ENCODE peak calls at places on chromosomes 4 and X, in ten cellular contexts. One of them, this sample, is unnamed.

GRCh38 chr4:40264497-40264896 is 67.7 kb downstream of the RHOH start:
- DNase-seq in activated CD8-positive, alpha-beta memory T cell treated with anti-CD3 and anti-CD28 coated beads, Interleukin-2, amount 50 U/mL, for 4 hours: no peak
- DNase-seq in NCI-H2029: no peak
- DNase-seq in activated CD8-positive, alpha-beta T cell treated with anti-CD3 and anti-CD28 coated beads for 36 hours: no peak
- DNase-seq in dermis microvascular lymphatic vessel endothelial cell: no peak
- DNase-seq in astrocyte: peak
- DNase-seq in upper lobe of right lung: no peak
- DNase-seq in omental fat pad: no peak
- DNase-seq in T47D: no peak
- DNase-seq in stimulated activated CD8-positive, alpha-beta memory T cell treated with anti-CD3 and anti-CD28 coated beads, Interleukin-2, amount 100 ng/mL, for 48 hours: no peak
- DNase-seq in this sample: no peak

GRCh38 chr4:119139316-119139715 is 3.7 kb downstream of the MYOZ2 start:
- DNase-seq in upper lobe of right lung: no peak
- DNase-seq in omental fat pad: no peak
- DNase-seq in astrocyte: peak
- DNase-seq in T47D: no peak
- DNase-seq in dermis microvascular lymphatic vessel endothelial cell: no peak
- DNase-seq in stimulated activated CD8-positive, alpha-beta memory T cell treated with anti-CD3 and anti-CD28 coated beads, Interleukin-2, amount 100 ng/mL, for 48 hours: no peak
- DNase-seq in activated CD8-positive, alpha-beta T cell treated with anti-CD3 and anti-CD28 coated beads for 36 hours: no peak
- DNase-seq in activated CD8-positive, alpha-beta memory T cell treated with anti-CD3 and anti-CD28 coated beads, Interleukin-2, amount 50 U/mL, for 4 hours: no peak
- DNase-seq in NCI-H2029: no peak
- DNase-seq in this sample: no peak

GRCh38 chr4:128658214-128658621 is 151.3 kb upstream of the JADE1 start:
- DNase-seq in NCI-H2029: no peak
- DNase-seq in omental fat pad: no peak
- DNase-seq in astrocyte: no peak
- DNase-seq in T47D: no peak
- DNase-seq in activated CD8-positive, alpha-beta T cell treated with anti-CD3 and anti-CD28 coated beads for 36 hours: no peak
- DNase-seq in stimulated activated CD8-positive, alpha-beta memory T cell treated with anti-CD3 and anti-CD28 coated beads, Interleukin-2, amount 100 ng/mL, for 48 hours: no peak
- DNase-seq in activated CD8-positive, alpha-beta memory T cell treated with anti-CD3 and anti-CD28 coated beads, Interleukin-2, amount 50 U/mL, for 4 hours: no peak
- DNase-seq in upper lobe of right lung: no peak
- DNase-seq in dermis microvascular lymphatic vessel endothelial cell: peak
- DNase-seq in this sample: no peak

GRCh38 chr4:105283501-105283900 is 136.8 kb downstream of the TET2 start:
- DNase-seq in dermis microvascular lymphatic vessel endothelial cell: no peak
- DNase-seq in astrocyte: peak
- DNase-seq in upper lobe of right lung: no peak
- DNase-seq in activated CD8-positive, alpha-beta T cell treated with anti-CD3 and anti-CD28 coated beads for 36 hours: no peak
- DNase-seq in omental fat pad: no peak
- DNase-seq in activated CD8-positive, alpha-beta memory T cell treated with anti-CD3 and anti-CD28 coated beads, Interleukin-2, amount 50 U/mL, for 4 hours: no peak
- DNase-seq in stimulated activated CD8-positive, alpha-beta memory T cell treated with anti-CD3 and anti-CD28 coated beads, Interleukin-2, amount 100 ng/mL, for 48 hours: no peak
- DNase-seq in NCI-H2029: no peak
- DNase-seq in T47D: no peak
- DNase-seq in this sample: no peak

GRCh38 chr4:83828601-83829000 is 292.7 kb downstream of the GPAT3 start:
- DNase-seq in activated CD8-positive, alpha-beta memory T cell treated with anti-CD3 and anti-CD28 coated beads, Interleukin-2, amount 50 U/mL, for 4 hours: no peak
- DNase-seq in astrocyte: no peak
- DNase-seq in NCI-H2029: no peak
- DNase-seq in stimulated activated CD8-positive, alpha-beta memory T cell treated with anti-CD3 and anti-CD28 coated beads, Interleukin-2, amount 100 ng/mL, for 48 hours: no peak
- DNase-seq in dermis microvascular lymphatic vessel endothelial cell: no peak
- DNase-seq in omental fat pad: no peak
- DNase-seq in upper lobe of right lung: no peak
- DNase-seq in activated CD8-positive, alpha-beta T cell treated with anti-CD3 and anti-CD28 coated beads for 36 hours: no peak
- DNase-seq in T47D: no peak
- DNase-seq in this sample: no peak

GRCh38 chr4:85393201-85393600 is 81.7 kb upstream of the ARHGAP24 start:
- DNase-seq in NCI-H2029: no peak
- DNase-seq in stimulated activated CD8-positive, alpha-beta memory T cell treated with anti-CD3 and anti-CD28 coated beads, Interleukin-2, amount 100 ng/mL, for 48 hours: no peak
- DNase-seq in upper lobe of right lung: no peak
- DNase-seq in activated CD8-positive, alpha-beta memory T cell treated with anti-CD3 and anti-CD28 coated beads, Interleukin-2, amount 50 U/mL, for 4 hours: no peak
- DNase-seq in omental fat pad: no peak
- DNase-seq in activated CD8-positive, alpha-beta T cell treated with anti-CD3 and anti-CD28 coated beads for 36 hours: no peak
- DNase-seq in T47D: no peak
- DNase-seq in dermis microvascular lymphatic vessel endothelial cell: no peak
- DNase-seq in astrocyte: no peak
- DNase-seq in this sample: no peak

GRCh38 chr4:57154191-57154590 is 44.0 kb upstream of the IGFBP7 start:
- DNase-seq in upper lobe of right lung: no peak
- DNase-seq in astrocyte: peak
- DNase-seq in activated CD8-positive, alpha-beta T cell treated with anti-CD3 and anti-CD28 coated beads for 36 hours: no peak
- DNase-seq in T47D: no peak
- DNase-seq in stimulated activated CD8-positive, alpha-beta memory T cell treated with anti-CD3 and anti-CD28 coated beads, Interleukin-2, amount 100 ng/mL, for 48 hours: no peak
- DNase-seq in NCI-H2029: no peak
- DNase-seq in activated CD8-positive, alpha-beta memory T cell treated with anti-CD3 and anti-CD28 coated beads, Interleukin-2, amount 50 U/mL, for 4 hours: no peak
- DNase-seq in omental fat pad: no peak
- DNase-seq in dermis microvascular lymphatic vessel endothelial cell: no peak
- DNase-seq in this sample: no peak

GRCh38 chr4:33054656-33055055 is 2334.5 kb downstream of the PCDH7 start:
- DNase-seq in stimulated activated CD8-positive, alpha-beta memory T cell treated with anti-CD3 and anti-CD28 coated beads, Interleukin-2, amount 100 ng/mL, for 48 hours: no peak
- DNase-seq in omental fat pad: no peak
- DNase-seq in NCI-H2029: no peak
- DNase-seq in T47D: no peak
- DNase-seq in activated CD8-positive, alpha-beta memory T cell treated with anti-CD3 and anti-CD28 coated beads, Interleukin-2, amount 50 U/mL, for 4 hours: no peak
- DNase-seq in astrocyte: no peak
- DNase-seq in upper lobe of right lung: no peak
- DNase-seq in activated CD8-positive, alpha-beta T cell treated with anti-CD3 and anti-CD28 coated beads for 36 hours: no peak
- DNase-seq in dermis microvascular lymphatic vessel endothelial cell: no peak
- DNase-seq in this sample: no peak

GRCh38 chr4:148053298-148054003 is 321.6 kb downstream of the ARHGAP10 start:
- DNase-seq in activated CD8-positive, alpha-beta memory T cell treated with anti-CD3 and anti-CD28 coated beads, Interleukin-2, amount 50 U/mL, for 4 hours: no peak
- DNase-seq in T47D: no peak
- DNase-seq in omental fat pad: no peak
- DNase-seq in stimulated activated CD8-positive, alpha-beta memory T cell treated with anti-CD3 and anti-CD28 coated beads, Interleukin-2, amount 100 ng/mL, for 48 hours: no peak
- DNase-seq in upper lobe of right lung: no peak
- DNase-seq in NCI-H2029: no peak
- DNase-seq in activated CD8-positive, alpha-beta T cell treated with anti-CD3 and anti-CD28 coated beads for 36 hours: no peak
- DNase-seq in astrocyte: no peak
- DNase-seq in dermis microvascular lymphatic vessel endothelial cell: no peak
- DNase-seq in this sample: no peak

GRCh38 chr4:100907465-100908454 is 389.9 kb upstream of the EMCN start:
- DNase-seq in NCI-H2029: no peak
- DNase-seq in activated CD8-positive, alpha-beta memory T cell treated with anti-CD3 and anti-CD28 coated beads, Interleukin-2, amount 50 U/mL, for 4 hours: no peak
- DNase-seq in upper lobe of right lung: no peak
- DNase-seq in omental fat pad: no peak
- DNase-seq in activated CD8-positive, alpha-beta T cell treated with anti-CD3 and anti-CD28 coated beads for 36 hours: no peak
- DNase-seq in stimulated activated CD8-positive, alpha-beta memory T cell treated with anti-CD3 and anti-CD28 coated beads, Interleukin-2, amount 100 ng/mL, for 48 hours: no peak
- DNase-seq in T47D: no peak
- DNase-seq in dermis microvascular lymphatic vessel endothelial cell: peak
- DNase-seq in astrocyte: peak
- DNase-seq in this sample: no peak

GRCh38 chrX:13661735-13662536 is 9.0 kb downstream of the TCEANC start:
- DNase-seq in stimulated activated CD8-positive, alpha-beta memory T cell treated with anti-CD3 and anti-CD28 coated beads, Interleukin-2, amount 100 ng/mL, for 48 hours: no peak
- DNase-seq in omental fat pad: no peak
- DNase-seq in dermis microvascular lymphatic vessel endothelial cell: no peak
- DNase-seq in activated CD8-positive, alpha-beta memory T cell treated with anti-CD3 and anti-CD28 coated beads, Interleukin-2, amount 50 U/mL, for 4 hours: no peak
- DNase-seq in upper lobe of right lung: no peak
- DNase-seq in astrocyte: no peak
- DNase-seq in activated CD8-positive, alpha-beta T cell treated with anti-CD3 and anti-CD28 coated beads for 36 hours: no peak
- DNase-seq in NCI-H2029: no peak
- DNase-seq in T47D: no peak
- DNase-seq in this sample: peak

GRCh38 chrX:19121898-19122640 is at the start of gene ADGRG2:
- DNase-seq in astrocyte: peak
- DNase-seq in dermis microvascular lymphatic vessel endothelial cell: no peak
- DNase-seq in stimulated activated CD8-positive, alpha-beta memory T cell treated with anti-CD3 and anti-CD28 coated beads, Interleukin-2, amount 100 ng/mL, for 48 hours: no peak
- DNase-seq in upper lobe of right lung: peak
- DNase-seq in activated CD8-positive, alpha-beta T cell treated with anti-CD3 and anti-CD28 coated beads for 36 hours: peak
- DNase-seq in omental fat pad: no peak
- DNase-seq in NCI-H2029: no peak
- DNase-seq in activated CD8-positive, alpha-beta memory T cell treated with anti-CD3 and anti-CD28 coated beads, Interleukin-2, amount 50 U/mL, for 4 hours: no peak
- DNase-seq in T47D: peak
- DNase-seq in this sample: no peak

GRCh38 chr4:37157403-37158167 is 87.0 kb upstream of the NWD2 start:
- DNase-seq in NCI-H2029: no peak
- DNase-seq in activated CD8-positive, alpha-beta memory T cell treated with anti-CD3 and anti-CD28 coated beads, Interleukin-2, amount 50 U/mL, for 4 hours: no peak
- DNase-seq in stimulated activated CD8-positive, alpha-beta memory T cell treated with anti-CD3 and anti-CD28 coated beads, Interleukin-2, amount 100 ng/mL, for 48 hours: no peak
- DNase-seq in upper lobe of right lung: no peak
- DNase-seq in astrocyte: no peak
- DNase-seq in T47D: no peak
- DNase-seq in omental fat pad: no peak
- DNase-seq in activated CD8-positive, alpha-beta T cell treated with anti-CD3 and anti-CD28 coated beads for 36 hours: no peak
- DNase-seq in dermis microvascular lymphatic vessel endothelial cell: no peak
- DNase-seq in this sample: no peak

GRCh38 chr4:134501973-134502372 is 300.4 kb upstream of the PABPC4L start:
- DNase-seq in activated CD8-positive, alpha-beta T cell treated with anti-CD3 and anti-CD28 coated beads for 36 hours: no peak
- DNase-seq in T47D: no peak
- DNase-seq in activated CD8-positive, alpha-beta memory T cell treated with anti-CD3 and anti-CD28 coated beads, Interleukin-2, amount 50 U/mL, for 4 hours: no peak
- DNase-seq in dermis microvascular lymphatic vessel endothelial cell: no peak
- DNase-seq in stimulated activated CD8-positive, alpha-beta memory T cell treated with anti-CD3 and anti-CD28 coated beads, Interleukin-2, amount 100 ng/mL, for 48 hours: no peak
- DNase-seq in NCI-H2029: no peak
- DNase-seq in omental fat pad: no peak
- DNase-seq in astrocyte: no peak
- DNase-seq in upper lobe of right lung: no peak
- DNase-seq in this sample: no peak

GRCh38 chrX:129930941-129931410 is 25.0 kb downstream of the UTP14A start:
- DNase-seq in activated CD8-positive, alpha-beta T cell treated with anti-CD3 and anti-CD28 coated beads for 36 hours: no peak
- DNase-seq in NCI-H2029: no peak
- DNase-seq in dermis microvascular lymphatic vessel endothelial cell: no peak
- DNase-seq in upper lobe of right lung: no peak
- DNase-seq in activated CD8-positive, alpha-beta memory T cell treated with anti-CD3 and anti-CD28 coated beads, Interleukin-2, amount 50 U/mL, for 4 hours: no peak
- DNase-seq in astrocyte: peak
- DNase-seq in T47D: no peak
- DNase-seq in omental fat pad: no peak
- DNase-seq in stimulated activated CD8-positive, alpha-beta memory T cell treated with anti-CD3 and anti-CD28 coated beads, Interleukin-2, amount 100 ng/mL, for 48 hours: no peak
- DNase-seq in this sample: no peak

GRCh38 chrX:98114026-98114425 is 1230.3 kb downstream of the RPA4 start:
- DNase-seq in omental fat pad: no peak
- DNase-seq in dermis microvascular lymphatic vessel endothelial cell: no peak
- DNase-seq in upper lobe of right lung: no peak
- DNase-seq in NCI-H2029: no peak
- DNase-seq in T47D: no peak
- DNase-seq in astrocyte: no peak
- DNase-seq in activated CD8-positive, alpha-beta T cell treated with anti-CD3 and anti-CD28 coated beads for 36 hours: no peak
- DNase-seq in stimulated activated CD8-positive, alpha-beta memory T cell treated with anti-CD3 and anti-CD28 coated beads, Interleukin-2, amount 100 ng/mL, for 48 hours: no peak
- DNase-seq in activated CD8-positive, alpha-beta memory T cell treated with anti-CD3 and anti-CD28 coated beads, Interleukin-2, amount 50 U/mL, for 4 hours: no peak
- DNase-seq in this sample: no peak

GRCh38 chr4:141339386-141339785 is 118.7 kb downstream of the ZNF330 start:
- DNase-seq in activated CD8-positive, alpha-beta memory T cell treated with anti-CD3 and anti-CD28 coated beads, Interleukin-2, amount 50 U/mL, for 4 hours: no peak
- DNase-seq in NCI-H2029: no peak
- DNase-seq in upper lobe of right lung: no peak
- DNase-seq in stimulated activated CD8-positive, alpha-beta memory T cell treated with anti-CD3 and anti-CD28 coated beads, Interleukin-2, amount 100 ng/mL, for 48 hours: no peak
- DNase-seq in dermis microvascular lymphatic vessel endothelial cell: no peak
- DNase-seq in astrocyte: peak
- DNase-seq in activated CD8-positive, alpha-beta T cell treated with anti-CD3 and anti-CD28 coated beads for 36 hours: no peak
- DNase-seq in T47D: no peak
- DNase-seq in omental fat pad: no peak
- DNase-seq in this sample: no peak

GRCh38 chr4:72568959-72569718 is at the start of gene ADAMTS3:
- DNase-seq in activated CD8-positive, alpha-beta memory T cell treated with anti-CD3 and anti-CD28 coated beads, Interleukin-2, amount 50 U/mL, for 4 hours: no peak
- DNase-seq in omental fat pad: peak
- DNase-seq in NCI-H2029: peak
- DNase-seq in dermis microvascular lymphatic vessel endothelial cell: no peak
- DNase-seq in activated CD8-positive, alpha-beta T cell treated with anti-CD3 and anti-CD28 coated beads for 36 hours: peak
- DNase-seq in T47D: peak
- DNase-seq in stimulated activated CD8-positive, alpha-beta memory T cell treated with anti-CD3 and anti-CD28 coated beads, Interleukin-2, amount 100 ng/mL, for 48 hours: no peak
- DNase-seq in astrocyte: peak
- DNase-seq in upper lobe of right lung: peak
- DNase-seq in this sample: peak

GRCh38 chr4:1716065-1716945 is 4.2 kb upstream of the SLBP start:
- DNase-seq in activated CD8-positive, alpha-beta memory T cell treated with anti-CD3 and anti-CD28 coated beads, Interleukin-2, amount 50 U/mL, for 4 hours: no peak
- DNase-seq in activated CD8-positive, alpha-beta T cell treated with anti-CD3 and anti-CD28 coated beads for 36 hours: no peak
- DNase-seq in T47D: no peak
- DNase-seq in omental fat pad: no peak
- DNase-seq in NCI-H2029: no peak
- DNase-seq in upper lobe of right lung: peak
- DNase-seq in stimulated activated CD8-positive, alpha-beta memory T cell treated with anti-CD3 and anti-CD28 coated beads, Interleukin-2, amount 100 ng/mL, for 48 hours: no peak
- DNase-seq in dermis microvascular lymphatic vessel endothelial cell: no peak
- DNase-seq in astrocyte: no peak
- DNase-seq in this sample: no peak

GRCh38 chr4:183175631-183176232 is 76.7 kb downstream of the WWC2 start:
- DNase-seq in upper lobe of right lung: no peak
- DNase-seq in NCI-H2029: no peak
- DNase-seq in stimulated activated CD8-positive, alpha-beta memory T cell treated with anti-CD3 and anti-CD28 coated beads, Interleukin-2, amount 100 ng/mL, for 48 hours: no peak
- DNase-seq in dermis microvascular lymphatic vessel endothelial cell: no peak
- DNase-seq in activated CD8-positive, alpha-beta T cell treated with anti-CD3 and anti-CD28 coated beads for 36 hours: no peak
- DNase-seq in activated CD8-positive, alpha-beta memory T cell treated with anti-CD3 and anti-CD28 coated beads, Interleukin-2, amount 50 U/mL, for 4 hours: no peak
- DNase-seq in astrocyte: peak
- DNase-seq in T47D: no peak
- DNase-seq in omental fat pad: no peak
- DNase-seq in this sample: no peak

GRCh38 chr4:177214935-177215334 is 94.7 kb upstream of the NEIL3 start:
- DNase-seq in astrocyte: peak
- DNase-seq in stimulated activated CD8-positive, alpha-beta memory T cell treated with anti-CD3 and anti-CD28 coated beads, Interleukin-2, amount 100 ng/mL, for 48 hours: peak
- DNase-seq in NCI-H2029: no peak
- DNase-seq in T47D: no peak
- DNase-seq in dermis microvascular lymphatic vessel endothelial cell: no peak
- DNase-seq in upper lobe of right lung: no peak
- DNase-seq in activated CD8-positive, alpha-beta memory T cell treated with anti-CD3 and anti-CD28 coated beads, Interleukin-2, amount 50 U/mL, for 4 hours: no peak
- DNase-seq in omental fat pad: no peak
- DNase-seq in activated CD8-positive, alpha-beta T cell treated with anti-CD3 and anti-CD28 coated beads for 36 hours: peak
- DNase-seq in this sample: peak

GRCh38 chrX:36445576-36445975 is 526.0 kb downstream of the CFAP47 start:
- DNase-seq in activated CD8-positive, alpha-beta T cell treated with anti-CD3 and anti-CD28 coated beads for 36 hours: no peak
- DNase-seq in NCI-H2029: no peak
- DNase-seq in astrocyte: no peak
- DNase-seq in T47D: no peak
- DNase-seq in omental fat pad: no peak
- DNase-seq in dermis microvascular lymphatic vessel endothelial cell: no peak
- DNase-seq in stimulated activated CD8-positive, alpha-beta memory T cell treated with anti-CD3 and anti-CD28 coated beads, Interleukin-2, amount 100 ng/mL, for 48 hours: no peak
- DNase-seq in upper lobe of right lung: no peak
- DNase-seq in activated CD8-positive, alpha-beta memory T cell treated with anti-CD3 and anti-CD28 coated beads, Interleukin-2, amount 50 U/mL, for 4 hours: no peak
- DNase-seq in this sample: no peak

GRCh38 chr4:40736910-40737309 is 12.8 kb upstream of the NSUN7 start:
- DNase-seq in NCI-H2029: peak
- DNase-seq in omental fat pad: no peak
- DNase-seq in activated CD8-positive, alpha-beta memory T cell treated with anti-CD3 and anti-CD28 coated beads, Interleukin-2, amount 50 U/mL, for 4 hours: no peak
- DNase-seq in upper lobe of right lung: no peak
- DNase-seq in astrocyte: peak
- DNase-seq in dermis microvascular lymphatic vessel endothelial cell: peak
- DNase-seq in T47D: no peak
- DNase-seq in stimulated activated CD8-positive, alpha-beta memory T cell treated with anti-CD3 and anti-CD28 coated beads, Interleukin-2, amount 100 ng/mL, for 48 hours: no peak
- DNase-seq in activated CD8-positive, alpha-beta T cell treated with anti-CD3 and anti-CD28 coated beads for 36 hours: peak
- DNase-seq in this sample: no peak

GRCh38 chr4:152408514-152409327 is 127.2 kb downstream of the FBXW7 start:
- DNase-seq in upper lobe of right lung: no peak
- DNase-seq in dermis microvascular lymphatic vessel endothelial cell: peak
- DNase-seq in astrocyte: no peak
- DNase-seq in activated CD8-positive, alpha-beta T cell treated with anti-CD3 and anti-CD28 coated beads for 36 hours: peak
- DNase-seq in NCI-H2029: no peak
- DNase-seq in activated CD8-positive, alpha-beta memory T cell treated with anti-CD3 and anti-CD28 coated beads, Interleukin-2, amount 50 U/mL, for 4 hours: no peak
- DNase-seq in omental fat pad: no peak
- DNase-seq in stimulated activated CD8-positive, alpha-beta memory T cell treated with anti-CD3 and anti-CD28 coated beads, Interleukin-2, amount 100 ng/mL, for 48 hours: no peak
- DNase-seq in T47D: no peak
- DNase-seq in this sample: peak

GRCh38 chrX:130079824-130080406 is 30.4 kb downstream of the ELF4 start:
- DNase-seq in T47D: peak
- DNase-seq in upper lobe of right lung: no peak
- DNase-seq in stimulated activated CD8-positive, alpha-beta memory T cell treated with anti-CD3 and anti-CD28 coated beads, Interleukin-2, amount 100 ng/mL, for 48 hours: peak
- DNase-seq in omental fat pad: no peak
- DNase-seq in NCI-H2029: peak
- DNase-seq in dermis microvascular lymphatic vessel endothelial cell: peak
- DNase-seq in activated CD8-positive, alpha-beta memory T cell treated with anti-CD3 and anti-CD28 coated beads, Interleukin-2, amount 50 U/mL, for 4 hours: peak
- DNase-seq in astrocyte: peak
- DNase-seq in activated CD8-positive, alpha-beta T cell treated with anti-CD3 and anti-CD28 coated beads for 36 hours: peak
- DNase-seq in this sample: peak

GRCh38 chr4:132992686-132993085 is 156.4 kb upstream of the PCDH10 start:
- DNase-seq in omental fat pad: no peak
- DNase-seq in activated CD8-positive, alpha-beta T cell treated with anti-CD3 and anti-CD28 coated beads for 36 hours: no peak
- DNase-seq in astrocyte: no peak
- DNase-seq in dermis microvascular lymphatic vessel endothelial cell: no peak
- DNase-seq in upper lobe of right lung: no peak
- DNase-seq in T47D: no peak
- DNase-seq in stimulated activated CD8-positive, alpha-beta memory T cell treated with anti-CD3 and anti-CD28 coated beads, Interleukin-2, amount 100 ng/mL, for 48 hours: no peak
- DNase-seq in activated CD8-positive, alpha-beta memory T cell treated with anti-CD3 and anti-CD28 coated beads, Interleukin-2, amount 50 U/mL, for 4 hours: no peak
- DNase-seq in NCI-H2029: no peak
- DNase-seq in this sample: no peak

GRCh38 chr4:155532373-155532772 is 134.3 kb upstream of the GUCY1A1 start:
- DNase-seq in upper lobe of right lung: no peak
- DNase-seq in T47D: no peak
- DNase-seq in omental fat pad: no peak
- DNase-seq in stimulated activated CD8-positive, alpha-beta memory T cell treated with anti-CD3 and anti-CD28 coated beads, Interleukin-2, amount 100 ng/mL, for 48 hours: no peak
- DNase-seq in astrocyte: no peak
- DNase-seq in activated CD8-positive, alpha-beta T cell treated with anti-CD3 and anti-CD28 coated beads for 36 hours: no peak
- DNase-seq in dermis microvascular lymphatic vessel endothelial cell: peak
- DNase-seq in activated CD8-positive, alpha-beta memory T cell treated with anti-CD3 and anti-CD28 coated beads, Interleukin-2, amount 50 U/mL, for 4 hours: no peak
- DNase-seq in NCI-H2029: no peak
- DNase-seq in this sample: no peak

GRCh38 chrX:154802838-154803410 is 2.4 kb downstream of the MPP1 start:
- DNase-seq in activated CD8-positive, alpha-beta T cell treated with anti-CD3 and anti-CD28 coated beads for 36 hours: no peak
- DNase-seq in dermis microvascular lymphatic vessel endothelial cell: no peak
- DNase-seq in omental fat pad: no peak
- DNase-seq in upper lobe of right lung: no peak
- DNase-seq in T47D: no peak
- DNase-seq in astrocyte: no peak
- DNase-seq in stimulated activated CD8-positive, alpha-beta memory T cell treated with anti-CD3 and anti-CD28 coated beads, Interleukin-2, amount 100 ng/mL, for 48 hours: no peak
- DNase-seq in activated CD8-positive, alpha-beta memory T cell treated with anti-CD3 and anti-CD28 coated beads, Interleukin-2, amount 50 U/mL, for 4 hours: no peak
- DNase-seq in NCI-H2029: no peak
- DNase-seq in this sample: no peak

This sample was measured in activated CD4-positive, alpha-beta T cell treated with anti-CD3 and anti-CD28 coated beads for 48 hours.